ENCODE peak calls at places on chromosomes 11 and 22, in four cellular contexts. One of them, this sample, is unnamed.

GRCh38 chr11:62504158-62504973 is 42.2 kb downstream of the AHNAK start:
- DNase-seq in HepG2: no peak
- DNase-seq in GM12878: no peak
- DNase-seq in K562: no peak
- DNase-seq in this sample: no peak

GRCh38 chr11:66172146-66172545 is 96.3 kb upstream of the RAB1B start:
- DNase-seq in HepG2: no peak
- DNase-seq in GM12878: no peak
- DNase-seq in K562: no peak
- DNase-seq in this sample: peak

GRCh38 chr11:69007978-69008381 is 5.1 kb downstream of the MRGPRF start:
- DNase-seq in HepG2: peak
- DNase-seq in GM12878: no peak
- DNase-seq in K562: no peak
- DNase-seq in this sample: peak

GRCh38 chr11:95134491-95134890 is 44.8 kb downstream of the ENDOD1 start:
- DNase-seq in HepG2: no peak
- DNase-seq in GM12878: no peak
- DNase-seq in K562: no peak
- DNase-seq in this sample: no peak

GRCh38 chr11:19753451-19754041 is 40.9 kb downstream of the NAV2 start:
- DNase-seq in HepG2: no peak
- DNase-seq in GM12878: no peak
- DNase-seq in K562: no peak
- DNase-seq in this sample: no peak

GRCh38 chr11:37264060-37264459 is 666.0 kb upstream of the RAG2 start:
- DNase-seq in HepG2: no peak
- DNase-seq in GM12878: no peak
- DNase-seq in K562: no peak
- DNase-seq in this sample: no peak

GRCh38 chr11:128195057-128195751 is 392.2 kb downstream of the ETS1 start:
- DNase-seq in HepG2: no peak
- DNase-seq in GM12878: no peak
- DNase-seq in K562: no peak
- DNase-seq in this sample: no peak

GRCh38 chr11:125675196-125675595 is 5.5 kb downstream of the ACRV1 start:
- DNase-seq in HepG2: no peak
- DNase-seq in GM12878: no peak
- DNase-seq in K562: no peak
- DNase-seq in this sample: no peak

GRCh38 chr11:92505689-92506088 is 281.1 kb downstream of the FAT3 start:
- DNase-seq in HepG2: no peak
- DNase-seq in GM12878: no peak
- DNase-seq in K562: no peak
- DNase-seq in this sample: no peak

GRCh38 chr11:76730887-76731286 is 52.3 kb upstream of the TSKU start:
- DNase-seq in HepG2: no peak
- DNase-seq in GM12878: no peak
- DNase-seq in K562: no peak
- DNase-seq in this sample: no peak

GRCh38 chr11:64713031-64713780 is 9.8 kb downstream of the NRXN2 start:
- DNase-seq in HepG2: no peak
- DNase-seq in GM12878: no peak
- DNase-seq in K562: no peak
- DNase-seq in this sample: peak

GRCh38 chr22:47112566-47112965 is 350.1 kb downstream of the TBC1D22A start:
- DNase-seq in HepG2: no peak
- DNase-seq in GM12878: no peak
- DNase-seq in K562: no peak
- DNase-seq in this sample: no peak

GRCh38 chr22:47115518-47115890 is 353.1 kb downstream of the TBC1D22A start:
- DNase-seq in HepG2: no peak
- DNase-seq in GM12878: no peak
- DNase-seq in K562: no peak
- DNase-seq in this sample: no peak

GRCh38 chr22:47112994-47113879 is 350.8 kb downstream of the TBC1D22A start:
- DNase-seq in HepG2: no peak
- DNase-seq in GM12878: no peak
- DNase-seq in K562: no peak
- DNase-seq in this sample: no peak

GRCh38 chr22:47114813-47115517 is 352.5 kb downstream of the TBC1D22A start:
- DNase-seq in HepG2: no peak
- DNase-seq in GM12878: no peak
- DNase-seq in K562: no peak
- DNase-seq in this sample: no peak

DNA sequence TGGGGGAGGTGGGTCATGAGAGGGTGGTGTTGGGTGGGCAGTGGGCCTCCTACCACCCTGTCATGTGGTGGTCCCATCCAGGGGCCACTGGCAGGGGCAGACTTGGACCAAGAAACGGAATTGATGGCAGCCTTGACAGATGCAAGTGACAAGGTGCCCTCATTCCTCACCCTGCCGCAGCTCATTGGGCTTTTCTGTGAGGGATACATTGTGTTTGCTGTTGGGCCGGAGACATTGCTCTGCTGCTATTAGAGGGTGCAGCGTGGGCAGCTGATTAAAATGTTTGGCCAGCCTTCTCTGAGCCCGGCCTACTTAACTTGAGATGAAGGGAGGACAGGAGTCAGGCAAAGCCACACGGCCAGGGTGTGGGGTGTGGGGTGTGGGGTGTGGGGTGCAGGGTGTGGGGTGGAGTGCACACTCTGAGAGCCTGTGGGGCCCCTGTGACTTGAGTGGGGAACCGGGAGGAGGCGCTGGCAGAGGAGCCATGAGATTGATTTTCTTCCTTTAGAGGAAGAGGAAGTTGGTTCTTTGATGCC is 351.5 kb downstream of the TBC1D22A start:
- DNase-seq in HepG2: no peak
- DNase-seq in GM12878: no peak
- DNase-seq in K562: no peak
- DNase-seq in this sample: no peak
- TF ChIP-seq POLR2AphosphoS2 in HepG2: no peak
- TF ChIP-seq POLR2AphosphoS2 in GM12878: no peak
- TF ChIP-seq POLR2AphosphoS2 in K562: no peak
- TF ChIP-seq POLR2AphosphoS2 in this sample: no peak

GRCh38 chr11:115146425-115146824 is 357.8 kb downstream of the CADM1 start:
- DNase-seq in HepG2: no peak
- DNase-seq in GM12878: no peak
- DNase-seq in K562: no peak
- DNase-seq in this sample: no peak
- TF ChIP-seq POLR2AphosphoS2 in HepG2: no peak
- TF ChIP-seq POLR2AphosphoS2 in GM12878: no peak
- TF ChIP-seq POLR2AphosphoS2 in K562: no peak
- TF ChIP-seq POLR2AphosphoS2 in this sample: no peak

DNA sequence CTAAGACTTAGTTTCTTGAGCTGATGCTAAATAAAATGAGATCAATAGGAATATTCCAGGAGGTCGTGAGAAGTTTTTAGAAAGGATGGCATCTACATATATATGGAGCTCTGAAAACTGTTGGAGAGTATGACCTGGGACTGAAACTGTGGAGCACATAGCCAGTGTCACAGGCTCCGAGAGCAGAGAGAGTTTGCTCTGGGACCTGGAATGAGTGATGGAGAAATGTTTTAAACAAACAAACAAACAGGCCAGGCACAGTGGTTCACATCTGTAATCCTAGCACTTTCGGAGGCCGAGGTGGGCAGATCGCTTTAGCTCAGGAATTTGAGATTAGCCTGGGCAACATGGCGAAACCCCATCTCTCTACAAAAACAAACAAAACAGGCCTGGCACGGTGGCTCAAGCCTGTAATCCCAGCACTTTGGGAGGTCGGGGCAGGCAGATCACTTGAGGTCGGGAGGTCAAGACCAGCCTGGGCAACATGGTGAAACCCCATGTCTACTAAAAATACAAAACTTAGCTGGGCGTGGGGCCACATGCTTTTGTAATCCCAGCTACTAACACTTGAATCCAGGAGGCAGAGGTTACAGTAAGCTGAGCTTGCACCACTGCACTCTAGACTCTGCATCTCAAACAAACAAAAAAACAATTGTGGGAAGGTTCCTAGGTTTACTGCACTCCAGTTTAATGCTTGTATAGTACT is 67.1 kb downstream of the SLC35F2 start:
- DNase-seq in HepG2: no peak
- DNase-seq in GM12878: no peak
- DNase-seq in K562: no peak
- DNase-seq in this sample: no peak
- TF ChIP-seq POLR2AphosphoS2 in HepG2: no peak
- TF ChIP-seq POLR2AphosphoS2 in GM12878: no peak
- TF ChIP-seq POLR2AphosphoS2 in K562: no peak
- TF ChIP-seq POLR2AphosphoS2 in this sample: no peak

DNA sequence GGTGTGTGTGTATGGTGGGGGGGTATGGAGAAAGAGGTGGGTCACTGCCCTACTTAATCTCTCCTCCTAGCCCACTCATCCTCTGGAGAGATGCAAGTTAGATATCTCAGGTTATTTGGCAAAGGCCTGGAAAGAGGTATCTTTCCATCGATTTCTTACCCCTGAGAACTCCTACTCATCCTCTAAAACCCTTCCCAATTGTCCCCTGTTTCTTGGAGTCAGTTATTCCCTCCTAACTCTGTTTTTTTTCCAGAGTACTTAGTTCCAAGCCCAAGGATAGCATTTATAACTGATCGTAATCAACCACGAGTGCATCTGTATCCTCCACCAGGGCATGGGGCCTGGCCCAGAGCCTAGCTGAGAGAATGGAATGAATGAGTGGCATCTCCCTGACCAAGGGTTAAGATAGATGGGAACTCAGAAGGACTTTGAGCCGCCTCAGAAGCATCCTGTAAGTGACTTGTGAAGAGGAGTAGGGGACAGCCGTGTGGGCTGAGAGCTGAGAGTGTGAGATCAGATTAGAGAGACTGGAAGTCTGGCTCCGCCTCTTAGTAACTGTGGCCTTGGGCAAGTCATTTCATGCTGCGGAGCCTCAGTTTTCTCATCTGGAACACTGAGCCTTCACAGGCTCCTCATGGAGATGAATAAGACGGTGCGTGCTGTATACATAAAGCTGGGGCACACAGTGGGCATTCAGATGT is 16.2 kb downstream of the CD6 start:
- DNase-seq in HepG2: no peak
- DNase-seq in GM12878: no peak
- DNase-seq in K562: no peak
- DNase-seq in this sample: no peak
- TF ChIP-seq POLR2AphosphoS2 in HepG2: no peak
- TF ChIP-seq POLR2AphosphoS2 in GM12878: no peak
- TF ChIP-seq POLR2AphosphoS2 in K562: no peak
- TF ChIP-seq POLR2AphosphoS2 in this sample: no peak

GRCh38 chr11:35261197-35261596 is 122.2 kb downstream of the CD44 start:
- DNase-seq in HepG2: no peak
- DNase-seq in GM12878: no peak
- DNase-seq in K562: no peak
- DNase-seq in this sample: no peak

GRCh38 chr11:35259529-35259928 is 120.6 kb downstream of the CD44 start:
- DNase-seq in HepG2: no peak
- DNase-seq in GM12878: no peak
- DNase-seq in K562: no peak
- DNase-seq in this sample: no peak

GRCh38 chr11:35265755-35266454 is 126.9 kb downstream of the CD44 start:
- DNase-seq in HepG2: no peak
- DNase-seq in GM12878: no peak
- DNase-seq in K562: no peak
- DNase-seq in this sample: no peak

GRCh38 chr11:35260342-35260985 is 121.5 kb downstream of the CD44 start:
- DNase-seq in HepG2: no peak
- DNase-seq in GM12878: no peak
- DNase-seq in K562: no peak
- DNase-seq in this sample: peak

GRCh38 chr11:35262735-35263134 is 123.8 kb downstream of the CD44 start:
- DNase-seq in HepG2: no peak
- DNase-seq in GM12878: no peak
- DNase-seq in K562: no peak
- DNase-seq in this sample: no peak
- TF ChIP-seq POLR2AphosphoS2 in HepG2: no peak
- TF ChIP-seq POLR2AphosphoS2 in GM12878: no peak
- TF ChIP-seq POLR2AphosphoS2 in K562: no peak
- TF ChIP-seq POLR2AphosphoS2 in this sample: no peak

GRCh38 chr11:27310182-27310581 is 52.8 kb downstream of the CCDC34 start:
- DNase-seq in HepG2: no peak
- DNase-seq in GM12878: no peak
- DNase-seq in K562: no peak
- DNase-seq in this sample: no peak

GRCh38 chr11:27310710-27311109 is 52.3 kb downstream of the CCDC34 start:
- DNase-seq in HepG2: no peak
- DNase-seq in GM12878: no peak
- DNase-seq in K562: no peak
- DNase-seq in this sample: no peak

GRCh38 chr11:27315816-27316215 is 47.2 kb downstream of the CCDC34 start:
- DNase-seq in HepG2: no peak
- DNase-seq in GM12878: no peak
- DNase-seq in K562: no peak
- DNase-seq in this sample: no peak

GRCh38 chr11:27312110-27312509 is 50.9 kb downstream of the CCDC34 start:
- DNase-seq in HepG2: peak
- DNase-seq in GM12878: no peak
- DNase-seq in K562: no peak
- DNase-seq in this sample: peak

DNA sequence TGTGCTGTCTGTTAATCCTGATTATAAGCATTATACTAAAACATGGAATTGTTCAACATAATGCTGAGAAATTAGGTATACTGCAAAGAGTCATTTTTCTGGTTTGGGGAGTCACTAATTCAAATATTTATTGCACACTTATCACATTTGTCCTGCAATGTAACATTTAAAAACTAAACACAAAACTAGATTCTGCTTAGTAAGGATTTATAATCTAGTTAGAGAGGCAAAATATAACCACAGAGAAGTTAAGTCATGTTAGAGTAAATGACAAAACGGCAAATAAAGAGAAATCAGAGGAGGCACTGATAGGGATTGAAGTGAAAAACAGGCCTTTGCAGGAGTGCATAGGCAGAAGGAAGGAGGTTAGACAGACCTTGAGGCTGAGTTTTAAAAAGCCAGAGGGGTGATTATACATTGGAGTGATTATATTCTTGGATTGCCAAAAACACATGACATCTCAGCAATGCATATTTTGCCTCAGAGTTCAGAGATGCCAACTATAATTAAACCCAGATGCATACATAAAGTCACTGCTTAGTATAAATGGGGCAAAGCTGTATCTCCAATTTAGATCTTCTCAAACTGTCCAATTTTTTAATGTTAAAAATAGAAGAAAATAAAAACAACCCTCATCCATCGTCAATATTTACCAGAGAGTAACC is 49.7 kb downstream of the CCDC34 start:
- DNase-seq in HepG2: no peak
- DNase-seq in GM12878: no peak
- DNase-seq in K562: no peak
- DNase-seq in this sample: no peak
- TF ChIP-seq POLR2AphosphoS2 in HepG2: no peak
- TF ChIP-seq POLR2AphosphoS2 in GM12878: no peak
- TF ChIP-seq POLR2AphosphoS2 in K562: no peak
- TF ChIP-seq POLR2AphosphoS2 in this sample: no peak